ENCODE peak calls at places on chromosome X, in seven cellular contexts. A, C, P, D, B, K and V are unnamed samples.

GRCh38 chrX:47571215-47571614 is 10.2 kb downstream of the ARAF start:
- DNase-seq in A (no peak), C (no peak), P (no peak), D (no peak), B (no peak), K (no peak), V (no peak)

GRCh38 chrX:152923599-152923998 is 25.7 kb downstream of the ZNF185 start:
- DNase-seq in A (no peak), C (no peak), P (no peak), D (no peak), B (no peak), K (no peak), V (no peak)

GRCh38 chrX:323721-324628 is 5.4 kb upstream of the GTPBP6 start:
- DNase-seq in A (no peak), C (no peak), P (no peak), D (peak), B (no peak), K (no peak), V (no peak)

GRCh38 chrX:13762015-13762414 is 27.5 kb downstream of the OFD1 start:
- DNase-seq in A (no peak), C (no peak), P (no peak), D (no peak), B (no peak), K (no peak), V (no peak)

GRCh38 chrX:40415675-40416074 is 165.1 kb upstream of the ATP6AP2 start:
- DNase-seq in A (no peak), C (no peak), P (no peak), D (no peak), B (no peak), K (no peak), V (no peak)

GRCh38 chrX:108399427-108400165 is 38.6 kb downstream of the COL4A6 start:
- DNase-seq in A (no peak), C (no peak), P (no peak), D (no peak), B (no peak), K (no peak), V (no peak)

GRCh38 chrX:42751573-42751972 is 26.4 kb downstream of the PPP1R2C start:
- DNase-seq in A (no peak), C (no peak), P (no peak), D (no peak), B (no peak), K (no peak), V (no peak)

GRCh38 chrX:71105638-71106037 is 902 bp downstream of the CXorf65 start:
- DNase-seq in A (no peak), C (no peak), P (no peak), D (no peak), B (no peak), K (no peak), V (no peak)

GRCh38 chrX:153374426-153374825 is 26.7 kb downstream of the PNMA6E start:
- DNase-seq in A (no peak), C (no peak), P (no peak), D (no peak), B (no peak), K (peak), V (no peak)

GRCh38 chrX:132694331-132694823 is 205.5 kb upstream of the MBNL3 start:
- DNase-seq in A (no peak), C (no peak), P (no peak), D (no peak), B (no peak), K (no peak), V (no peak)

GRCh38 chrX:78517124-78517523 is 142.0 kb downstream of the RTL3 start:
- DNase-seq in A (no peak), C (no peak), P (peak), D (no peak), B (peak), K (no peak), V (no peak)

GRCh38 chrX:9789555-9789954 is 3.3 kb downstream of the SHROOM2 start:
- DNase-seq in A (no peak), C (no peak), P (no peak), D (no peak), B (no peak), K (no peak), V (no peak)

GRCh38 chrX:131763674-131764073 is 219.8 kb downstream of the OR13H1 start:
- DNase-seq in A (no peak), C (peak), P (peak), D (no peak), B (no peak), K (peak), V (no peak)

GRCh38 chrX:133813991-133814390 is 171.4 kb downstream of the GPC3 start:
- DNase-seq in A (no peak), C (no peak), P (no peak), D (no peak), B (no peak), K (no peak), V (no peak)

GRCh38 chrX:155611302-155611701 is 1.4 kb downstream of the TMLHE start:
- DNase-seq in A (no peak), C (no peak), P (no peak), D (no peak), B (no peak), K (no peak), V (no peak)